ENCODE peak calls at places on chromosomes 7 and 10, in nine cellular contexts. T, E, I, D, Q, K, B, L and Z are unnamed samples.

GRCh38 chr10:133123050-133123745 is 35.5 kb downstream of the ADGRA1 start:
- DNase-seq in D (peak), K (no peak), B (no peak), L (no peak), I (no peak), Q (no peak), E (no peak), T (no peak), Z (no peak)

GRCh38 chr10:103069453-103070331 is 123.4 kb downstream of the NT5C2 start:
- DNase-seq in Q (peak), T (peak), D (peak), K (peak), B (peak), E (peak), L (peak), I (peak), Z (no peak)

GRCh38 chr7:114085592-114086490 is 167.0 kb upstream of the PPP1R3A start:
- DNase-seq in L (no peak), B (no peak), T (peak), D (peak), K (peak), Q (peak), E (peak), I (peak), Z (peak)

GRCh38 chr10:104045151-104046089 is 40.3 kb downstream of the COL17A1 start:
- DNase-seq in K (no peak), D (no peak), B (no peak), L (no peak), T (peak), I (peak), E (peak), Q (peak), Z (no peak)

GRCh38 chr7:27423290-27423689 is 180.7 kb downstream of the EVX1 start:
- DNase-seq in I (no peak), E (peak), T (no peak), D (no peak), K (no peak), B (no peak), L (no peak), Q (no peak), Z (no peak)

GRCh38 chr7:93715234-93715633 is 140.7 kb upstream of the CALCR start:
- DNase-seq in D (peak), T (peak), E (peak), Q (peak), L (no peak), I (peak), K (peak), B (no peak), Z (no peak)

GRCh38 chr7:29327455-29327854 is 132.9 kb downstream of the CHN2 start:
- DNase-seq in D (no peak), T (no peak), I (no peak), B (no peak), L (no peak), E (no peak), Q (no peak), K (peak), Z (peak)

GRCh38 chr7:90266808-90267207 is 21.8 kb downstream of the CFAP69 start:
- DNase-seq in B (no peak), L (no peak), D (no peak), I (peak), E (no peak), T (no peak), Q (no peak), K (no peak), Z (no peak)

GRCh38 chr10:69413221-69413865 is 3.4 kb downstream of the TACR2 start:
- DNase-seq in Q (peak), I (peak), E (peak), D (peak), T (peak), L (no peak), K (peak), B (no peak), Z (no peak)

GRCh38 chr10:1379601-1380000 is 323.4 kb downstream of the WDR37 start:
- DNase-seq in I (no peak), T (no peak), B (no peak), K (no peak), E (no peak), D (no peak), Q (no peak), L (no peak), Z (no peak)

GRCh38 chr10:11573497-11573896 is 38.0 kb downstream of the USP6NL start:
- DNase-seq in B (no peak), I (peak), E (peak), Q (peak), D (no peak), K (no peak), L (no peak), T (no peak), Z (no peak)

GRCh38 chr10:58335306-58336005 is 650 bp downstream of the UBE2D1 start:
- DNase-seq in D (peak), L (no peak), T (peak), Q (no peak), B (no peak), E (peak), I (peak), K (no peak), Z (no peak)